ENCODE peak calls at places on chromosomes 11 and 22, in four cellular contexts. E, L, U and S are unnamed samples. For H3K9me2, the result is how much of the 10 kb centered on the place peaks cover.

GRCh38 chr22:23622634-23623033 is 9.5 kb downstream of the DRICH1 start:
- DNase-seq in E (peak), L (no peak), U (no peak), S (peak)

GRCh38 chr11:82960000-82960778 is 58.7 kb downstream of the DDIAS start:
- DNase-seq in E (no peak), L (no peak), U (no peak), S (no peak)

GRCh38 chr11:25981998-25982397 is 349.9 kb upstream of the ANO3 start:
- DNase-seq in E (peak), L (peak), U (peak), S (peak)

GRCh38 chr11:33949201-33949913 is 57.5 kb upstream of the LMO2 start:
- DNase-seq in E (no peak), L (no peak), U (no peak), S (no peak)

GRCh38 chr11:119974467-119974866 is 163.4 kb downstream of the TRIM29 start:
- DNase-seq in E (no peak), L (no peak), U (no peak), S (no peak)

GRCh38 chr11:298406-299065 is 790 bp downstream of the IFITM5 start:
- DNase-seq in E (no peak), L (no peak), U (no peak), S (no peak)

GRCh38 chr11:125315088-125315740 is 150.7 kb downstream of the PKNOX2 start:
- DNase-seq in E (peak), L (no peak), U (no peak), S (no peak)

GRCh38 chr11:459511-460220 is 9.6 kb downstream of the PTDSS2 start:
- DNase-seq in E (no peak), L (no peak), U (no peak), S (no peak)

GRCh38 chr22:23693979-23694680 is 3.3 kb downstream of the RGL4 start:
- DNase-seq in E (no peak), L (no peak), U (no peak), S (no peak)

GRCh38 chr11:111923951-111924350 is 5.2 kb downstream of the C11orf52 start:
- DNase-seq in E (peak), L (no peak), U (no peak), S (no peak)

GRCh38 chr11:61023086-61024035 is 51.9 kb downstream of the CD6 start:
- DNase-seq in E (no peak), L (no peak), U (no peak), S (no peak)

GRCh38 chr11:115886111-115886733 is 382.0 kb upstream of the CADM1 start:
- DNase-seq in E (no peak), L (no peak), U (no peak), S (no peak)

GRCh38 chr11:100808904-100809491 is 121.9 kb downstream of the ARHGAP42 start:
- DNase-seq in E (peak), L (peak), U (no peak), S (peak)

GRCh38 chr11:65321828-65322495 is 7.3 kb downstream of the CDC42EP2 start:
- DNase-seq in E (no peak), L (no peak), U (no peak), S (no peak)

GRCh38 chr11:46918087-46918751 is at the start of gene LRP4:
- DNase-seq in E (peak), L (peak), U (peak), S (no peak)
- TF ChIP-seq EZH2 in E (no peak), L (no peak), U (no peak), S (no peak)

DNA sequence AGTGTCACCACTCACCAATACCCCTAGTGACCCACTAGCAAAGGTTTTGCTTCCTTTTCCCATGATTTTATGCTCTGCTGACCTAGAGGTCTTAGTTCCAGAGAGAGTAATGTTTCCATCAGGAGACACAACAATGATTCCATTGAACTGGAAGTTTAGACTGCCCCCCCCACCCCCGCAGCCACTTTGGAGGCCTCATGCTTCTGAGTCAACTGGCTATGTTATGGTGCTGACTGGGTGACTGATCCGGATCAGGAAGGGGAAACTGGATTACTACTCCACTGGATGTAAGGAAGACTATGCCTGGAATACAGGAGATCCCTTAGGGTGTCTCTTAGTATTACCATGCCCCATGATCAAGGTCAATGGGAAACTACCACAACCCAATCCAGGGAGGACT is 633.6 kb downstream of the OPCML start:
- DNase-seq in E (no peak), L (no peak), U (no peak), S (no peak)
- H3K9me2 ChIP-seq in E (under half), L (under half), U (under half), S (under half)

GRCh38 chr11:77325159-77325558 is 23.7 kb upstream of the GDPD4 start:
- DNase-seq in E (no peak), L (no peak), U (no peak), S (no peak)

GRCh38 chr11:77320351-77320750 is 18.9 kb upstream of the GDPD4 start:
- DNase-seq in E (peak), L (no peak), U (no peak), S (no peak)

GRCh38 chr11:77322926-77323590 is 21.6 kb upstream of the GDPD4 start:
- DNase-seq in E (peak), L (no peak), U (no peak), S (no peak)

GRCh38 chr11:77324508-77324907 is 23.0 kb upstream of the GDPD4 start:
- DNase-seq in E (no peak), L (no peak), U (no peak), S (no peak)

GRCh38 chr11:77322506-77322905 is 21.0 kb upstream of the GDPD4 start:
- DNase-seq in E (peak), L (no peak), U (no peak), S (no peak)
- H3K27ac ChIP-seq in E (peak), L (no peak), U (no peak), S (no peak)

DNA sequence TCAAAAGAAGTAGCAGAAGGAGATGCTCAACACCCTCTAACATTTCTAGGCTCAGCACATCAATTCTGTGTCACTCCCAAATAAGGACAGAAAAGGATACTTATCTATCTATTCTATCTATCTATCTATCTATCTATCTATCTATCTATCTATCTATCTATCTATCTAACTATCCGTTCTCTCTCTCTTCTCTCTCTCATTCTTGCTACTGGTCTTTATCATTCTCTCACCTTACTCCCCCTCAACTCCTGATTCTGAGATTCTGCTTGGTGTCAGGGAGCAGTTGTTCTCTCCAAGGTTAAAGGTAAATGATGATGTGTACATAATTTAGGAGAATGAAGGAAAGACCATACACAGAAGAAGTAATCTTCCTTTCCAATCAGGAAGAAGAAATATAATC is at the start of gene OR10G6:
- DNase-seq in E (no peak), L (no peak), U (no peak), S (no peak)
- TF ChIP-seq EZH2 in E (no peak), L (no peak), U (no peak), S (no peak)

DNA sequence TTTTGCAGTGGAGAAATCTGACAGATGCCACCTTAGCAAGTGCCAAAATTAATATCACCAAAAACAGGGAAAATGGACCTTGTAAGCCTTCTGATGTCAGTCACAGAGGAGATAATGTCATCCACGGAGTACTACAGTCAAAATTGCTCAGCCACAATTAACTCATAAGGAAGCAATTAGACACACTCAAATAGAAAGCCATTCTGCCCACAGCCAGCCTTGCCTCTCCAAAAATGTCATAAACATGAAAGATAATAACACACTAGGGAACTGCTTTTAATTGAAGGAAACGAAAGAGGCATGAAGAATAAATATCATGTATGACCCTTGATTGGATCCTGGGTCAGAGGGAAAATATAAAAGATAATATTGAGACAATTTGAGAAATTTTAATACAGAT is 505.6 kb upstream of the API5 start:
- DNase-seq in E (no peak), L (no peak), U (no peak), S (no peak)
- H3K9me2 ChIP-seq in E (under half), L (under half), U (under half), S (under half)

GRCh38 chr11:46238078-46238966 is 39.1 kb upstream of the CREB3L1 start:
- DNase-seq in E (peak), L (peak), U (peak), S (no peak)

GRCh38 chr11:46235777-46236688 is 41.4 kb upstream of the CREB3L1 start:
- DNase-seq in E (peak), L (no peak), U (no peak), S (no peak)

GRCh38 chr11:46238967-46239800 is 38.3 kb upstream of the CREB3L1 start:
- DNase-seq in E (peak), L (peak), U (peak), S (peak)

GRCh38 chr11:46236918-46237247 is 40.6 kb upstream of the CREB3L1 start:
- DNase-seq in E (no peak), L (no peak), U (no peak), S (no peak)

GRCh38 chr11:46237248-46238077 is 40.0 kb upstream of the CREB3L1 start:
- DNase-seq in E (peak), L (peak), U (peak), S (peak)
- H3K27ac ChIP-seq in E (peak), L (peak), U (peak), S (peak)

DNA sequence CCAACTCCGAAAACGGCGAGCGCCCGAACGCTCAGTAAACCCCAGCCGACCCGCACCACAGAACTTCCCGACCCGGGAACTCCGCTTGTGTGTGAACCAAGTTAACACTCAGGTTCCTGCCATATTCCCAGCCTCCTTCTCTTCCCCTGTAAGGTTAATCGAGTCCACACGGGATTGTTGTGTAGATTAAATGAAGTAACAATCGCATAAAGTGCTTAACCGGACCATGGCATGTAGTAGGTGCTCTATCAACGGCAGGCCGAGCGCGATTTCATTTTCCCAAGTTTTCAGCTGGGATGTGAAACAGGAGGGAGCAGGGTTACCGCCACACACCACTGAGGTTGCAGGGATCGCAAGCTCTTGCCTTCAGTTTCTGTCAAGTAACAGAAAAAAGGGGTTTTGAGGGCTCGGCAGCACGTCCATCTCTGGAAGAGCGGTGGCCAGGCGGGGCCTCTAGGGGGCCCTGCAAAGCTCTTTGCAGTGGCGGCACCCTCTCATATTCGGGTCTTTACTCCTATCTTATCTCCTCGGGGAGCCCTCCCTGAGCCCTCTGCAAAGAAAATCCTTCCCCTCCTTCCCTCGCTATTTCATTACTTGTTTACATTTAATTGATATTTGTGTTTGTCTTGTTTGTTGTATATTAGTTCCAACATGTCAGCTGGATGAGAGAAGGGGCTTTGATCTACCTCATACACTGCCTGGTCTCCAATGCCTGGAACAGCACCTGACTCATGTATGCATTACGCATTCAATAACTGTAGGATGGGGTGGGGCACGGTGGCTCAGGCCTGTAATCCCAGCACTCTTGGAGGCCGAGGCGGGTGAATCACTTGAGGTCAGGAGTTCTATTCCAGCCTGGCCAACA is 792 bp upstream of the PLEKHA7 start:
- DNase-seq in E (peak), L (peak), U (peak), S (peak)
- TF ChIP-seq EZH2 in E (peak), L (peak), U (no peak), S (no peak)

GRCh38 chr11:132898021-132898420 is 634.3 kb downstream of the OPCML start:
- DNase-seq in E (no peak), L (no peak), U (no peak), S (no peak)
- H3K9me2 ChIP-seq in E (under half), L (under half), U (under half), S (under half)